ENCODE peak calls at places on chromosomes 2 and 18, in six cellular contexts. D, Y, K, L, F and E are unnamed samples.

GRCh38 chr2:12488365-12488972 is 228.3 kb upstream of the TRIB2 start:
- DNase-seq in L (no peak), F (no peak), D (no peak), Y (no peak), K (no peak), E (no peak)

GRCh38 chr2:9708683-9709538 is 78.1 kb upstream of the YWHAQ start:
- DNase-seq in K (no peak), L (no peak), F (no peak), Y (no peak), D (no peak), E (no peak)

GRCh38 chr2:70085711-70086277 is 1.5 kb upstream of the PCBP1 start:
- DNase-seq in D (no peak), Y (no peak), K (no peak), L (no peak), F (no peak), E (no peak)

GRCh38 chr18:24766376-24766775 is 305.9 kb downstream of the HRH4 start:
- DNase-seq in K (no peak), D (no peak), Y (no peak), L (no peak), F (no peak), E (no peak)

GRCh38 chr2:65382776-65383357 is 49.5 kb downstream of the SPRED2 start:
- DNase-seq in F (peak; percentile 83), Y (peak; percentile 77), L (no peak), K (peak; percentile 80), D (peak; percentile 92), E (peak; percentile 98)

GRCh38 chr2:20514596-20515269 is 67.9 kb downstream of the RHOB start:
- DNase-seq in L (no peak), K (peak; percentile 39), Y (no peak), F (peak; percentile 71), D (peak; percentile 95), E (peak; percentile 96)

GRCh38 chr2:216971632-216972031 is 111.8 kb upstream of the TNP1 start:
- DNase-seq in K (no peak), F (no peak), Y (no peak), L (no peak), D (no peak), E (no peak)

GRCh38 chr18:79916546-79917350 is 34.7 kb downstream of the SLC66A2 start:
- DNase-seq in K (no peak), Y (no peak), F (no peak), D (no peak), L (no peak), E (no peak)

GRCh38 chr2:181573140-181573736 is 83.7 kb downstream of the CERKL start:
- DNase-seq in K (no peak), D (peak; percentile 41), F (no peak), Y (no peak), L (peak; percentile 17), E (no peak)

GRCh38 chr2:120314656-120315366 is 31.1 kb upstream of the INHBB start:
- DNase-seq in Y (no peak), F (no peak), K (peak; percentile 33), D (no peak), L (no peak), E (no peak)

GRCh38 chr18:43661570-43661969 is 384.3 kb upstream of the SYT4 start:
- DNase-seq in L (peak; percentile 3), D (peak; percentile 0), F (no peak), Y (no peak), K (no peak), E (peak; percentile 58)

GRCh38 chr2:216865658-216866057 is 5.8 kb upstream of the TNP1 start:
- DNase-seq in L (no peak), F (no peak), Y (no peak), K (no peak), D (no peak), E (no peak)

GRCh38 chr2:112077814-112078213 is 22.7 kb downstream of the TMEM87B start:
- DNase-seq in D (peak; percentile 9), L (no peak), Y (no peak), F (no peak), K (no peak), E (no peak)

GRCh38 chr2:235826791-235827190 is 332.9 kb downstream of the AGAP1 start:
- DNase-seq in D (no peak), L (no peak), F (no peak), K (no peak), Y (no peak), E (no peak)

DNA sequence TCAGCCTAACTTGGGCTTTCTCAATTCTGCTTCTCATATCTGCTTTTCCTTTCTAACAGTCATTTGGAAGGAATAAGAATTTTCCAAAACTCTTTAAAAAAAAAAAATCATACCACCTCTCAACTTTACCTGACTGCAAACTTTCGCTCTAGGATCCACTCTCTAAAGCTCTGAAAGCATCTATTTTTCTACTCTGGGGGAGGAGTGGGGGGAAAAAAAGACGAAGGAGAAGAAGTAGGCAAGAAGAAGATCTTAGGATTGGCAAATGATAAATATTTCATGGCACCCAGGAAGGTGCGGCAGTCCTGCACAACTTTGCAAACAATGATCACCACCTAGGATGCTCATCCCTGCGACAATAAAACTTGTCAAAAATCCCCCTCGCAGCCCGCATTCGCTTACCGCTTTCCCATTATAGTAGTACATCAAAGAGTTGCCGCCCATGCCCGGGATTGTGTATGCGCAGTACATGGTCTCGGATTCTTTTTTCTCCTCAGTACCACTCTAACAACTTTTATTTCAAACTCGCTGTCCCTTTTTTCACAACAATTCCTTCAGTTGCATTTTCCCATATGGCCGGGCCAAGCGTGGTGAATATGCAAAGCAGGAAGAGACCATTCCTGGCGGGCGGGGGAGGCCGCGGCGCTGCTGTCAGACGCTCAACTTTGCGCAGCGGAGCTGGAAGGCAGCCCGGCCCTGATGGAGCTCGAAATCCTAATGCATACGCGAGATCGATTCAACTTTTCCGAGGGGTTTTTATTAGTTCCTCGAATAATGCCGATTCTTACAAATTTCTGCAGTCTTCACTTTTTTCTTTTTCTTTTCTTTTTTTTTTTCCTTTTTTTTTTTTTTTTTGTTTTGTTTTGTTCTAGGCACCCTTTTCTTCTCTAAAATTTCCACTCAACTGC is 266.5 kb downstream of the TCF4 start:
- DNase-seq in F (peak; percentile 95), D (peak; percentile 19), K (peak; percentile 94), L (peak; percentile 78), Y (peak; percentile 95), E (peak; percentile 76)
- H3K27ac ChIP-seq in F (peak overlapping the region; percentile 89), D (no peak overlapping the region), K (peak overlapping the region; percentile 97), L (no peak overlapping the region), Y (peak overlapping the region; percentile 98), E (no peak overlapping the region)

DNA sequence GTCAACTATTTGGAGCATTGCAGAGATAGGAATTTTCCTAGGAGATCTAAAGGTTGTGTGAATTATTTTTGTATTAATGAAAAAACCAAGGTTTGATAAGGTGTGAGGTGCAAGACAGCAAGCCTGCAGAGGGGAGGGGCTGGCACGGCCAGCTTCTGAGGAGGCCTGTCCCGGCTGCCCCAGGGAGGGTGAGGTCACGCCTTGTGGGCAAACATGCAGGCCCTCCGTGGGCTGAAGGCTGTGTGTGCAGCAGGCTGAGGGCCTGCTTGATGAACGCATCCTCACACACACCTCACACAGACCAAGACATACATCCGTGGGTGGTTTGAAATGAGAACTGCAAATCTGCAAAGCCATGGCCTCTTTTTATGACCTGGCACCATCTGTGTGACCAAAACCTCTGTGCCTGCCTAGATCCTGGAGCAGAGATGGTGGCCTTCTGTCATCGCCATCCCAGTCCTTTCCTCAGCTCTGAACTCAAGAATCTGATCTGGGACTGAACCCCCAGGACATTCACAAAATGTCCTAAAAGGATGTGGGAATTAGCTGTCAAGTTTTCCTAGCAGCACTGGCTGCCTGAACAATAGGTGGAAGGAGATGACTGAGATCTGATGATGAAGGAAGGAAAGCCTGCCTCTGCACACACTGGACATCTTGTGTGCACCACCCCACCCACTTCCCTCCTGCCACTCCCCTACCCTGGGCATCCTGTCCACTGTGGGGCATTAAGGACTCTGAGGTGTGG is 102.4 kb upstream of the MGAT4A start:
- DNase-seq in K (peak; percentile 55), L (no peak), F (no peak), D (no peak), Y (peak; percentile 54), E (no peak)
- H3K27ac ChIP-seq in K (peak overlapping the region; percentile 78), L (no peak overlapping the region), F (peak overlapping the region; percentile 41), D (no peak overlapping the region), Y (peak overlapping the region; percentile 94), E (no peak overlapping the region)

DNA sequence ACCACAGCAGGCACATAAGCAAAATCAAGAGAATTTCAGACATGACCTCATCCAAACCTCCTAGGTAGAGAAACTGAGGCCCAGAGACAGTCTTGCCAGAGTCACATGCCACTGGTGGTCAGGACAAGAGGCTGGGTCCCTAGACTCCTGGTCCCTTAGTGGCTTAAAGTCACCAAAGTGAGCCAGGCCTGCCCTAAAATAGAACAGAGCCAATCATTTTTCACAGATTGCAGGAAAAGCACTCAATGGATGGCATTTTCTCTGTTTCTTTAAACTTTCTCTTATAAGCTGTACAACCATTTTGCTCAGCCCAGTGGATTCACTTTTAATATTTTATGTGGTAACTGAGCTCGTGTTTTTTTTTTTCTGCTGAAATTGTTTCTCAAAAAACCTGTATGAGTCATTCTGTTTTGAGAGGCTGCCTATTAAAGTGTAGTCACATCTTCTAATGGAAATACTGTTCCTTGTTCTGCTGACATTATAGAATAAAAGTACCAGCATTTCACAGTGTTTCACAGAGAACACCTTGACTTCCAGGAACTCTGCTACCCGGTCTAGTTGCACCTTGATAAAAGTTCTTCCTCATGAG is 29.6 kb downstream of the STEAP3 start:
- DNase-seq in Y (no peak), D (peak; percentile 26), K (no peak), L (no peak), F (no peak), E (peak; percentile 62)
- H3K27ac ChIP-seq in Y (no peak overlapping the region), D (peak overlapping the region; percentile 84), K (no peak overlapping the region), L (no peak overlapping the region), F (peak overlapping the region; percentile 81), E (peak overlapping the region; percentile 70)

GRCh38 chr2:44295113-44295512 is 19.8 kb downstream of the SLC3A1 start:
- DNase-seq in D (no peak), K (no peak), F (no peak), Y (no peak), L (no peak), E (no peak)
- H3K27ac ChIP-seq in D (no peak overlapping the region), K (no peak overlapping the region), F (no peak overlapping the region), Y (no peak overlapping the region), L (no peak overlapping the region), E (no peak overlapping the region)

DNA sequence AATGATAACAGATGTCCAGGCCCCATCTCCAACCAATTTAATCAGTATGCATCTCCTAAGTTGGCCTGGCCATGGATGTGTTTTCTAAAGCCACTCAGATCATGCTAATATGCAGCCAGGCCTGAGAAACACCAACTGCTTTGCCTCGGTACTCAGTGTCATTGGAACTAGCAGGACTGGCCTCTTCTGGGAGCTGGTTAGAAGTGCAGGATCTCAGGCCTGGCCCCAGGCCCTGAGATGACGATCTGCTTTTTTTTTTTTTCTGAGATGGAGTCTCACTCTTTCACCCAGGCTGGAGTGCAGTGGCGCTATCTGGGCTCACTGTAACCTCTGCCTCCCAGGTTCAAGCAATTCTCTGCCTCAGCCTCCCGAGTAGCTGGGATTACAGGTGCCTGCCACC is 69.1 kb downstream of the IRS1 start:
- DNase-seq in L (no peak), D (peak; percentile 4), K (no peak), F (peak; percentile 17), Y (no peak), E (no peak)
- H3K27ac ChIP-seq in L (no peak overlapping the region), D (peak overlapping the region; percentile 7), K (no peak overlapping the region), F (no peak overlapping the region), Y (no peak overlapping the region), E (no peak overlapping the region)

DNA sequence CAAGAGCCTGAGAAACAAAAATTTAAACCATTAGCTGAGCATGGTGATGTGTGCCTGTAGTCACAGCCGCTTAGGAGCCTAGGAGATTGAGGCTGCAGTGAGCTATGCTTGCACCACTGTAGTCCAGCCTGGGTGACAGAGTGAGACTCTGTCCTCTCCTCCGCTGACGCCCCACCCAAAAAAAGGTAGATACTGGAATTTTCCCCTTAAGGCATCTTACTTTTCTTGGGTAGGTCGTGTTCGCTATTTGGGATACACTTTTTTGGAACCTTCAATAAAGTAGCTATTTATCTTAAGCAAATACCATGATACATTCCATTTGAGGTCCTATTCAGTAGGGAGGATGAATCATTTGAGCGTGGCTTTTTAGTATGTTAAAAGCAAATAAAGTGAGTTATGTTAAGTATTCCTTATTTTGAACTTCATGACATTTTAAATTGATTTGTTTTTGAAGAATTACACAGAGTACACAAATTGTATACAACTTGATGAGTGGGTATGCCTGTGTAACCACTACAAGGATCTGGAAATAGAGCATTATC is 38.7 kb downstream of the RALBP1 start:
- DNase-seq in K (no peak), Y (no peak), L (no peak), D (peak; percentile 64), F (no peak), E (peak; percentile 26)
- H3K27ac ChIP-seq in K (no peak overlapping the region), Y (no peak overlapping the region), L (no peak overlapping the region), D (no peak overlapping the region), F (no peak overlapping the region), E (no peak overlapping the region)